ENCODE peak calls at places on chromosome 6, in four cellular contexts. One of them, this sample, is unnamed. For H3K4me1, the result is how much of the 10 kb centered on the place peaks cover.

GRCh38 chr6:154709621-154710020 is 23.6 kb upstream of the SCAF8 start:
- DNase-seq in transverse colon: no peak
- DNase-seq in prostate gland: no peak
- DNase-seq in adrenal gland: no peak
- DNase-seq in this sample: no peak

GRCh38 chr6:144683216-144684070 is 398.3 kb downstream of the UTRN start:
- DNase-seq in transverse colon: no peak
- DNase-seq in adrenal gland: no peak
- DNase-seq in prostate gland: no peak
- DNase-seq in this sample: no peak

GRCh38 chr6:2839982-2840793 is 1.5 kb downstream of the SERPINB1 start:
- DNase-seq in prostate gland: no peak
- DNase-seq in adrenal gland: no peak
- DNase-seq in transverse colon: no peak
- DNase-seq in this sample: no peak

GRCh38 chr6:4804095-4804494 is 27.9 kb downstream of the CDYL start:
- DNase-seq in prostate gland: no peak
- DNase-seq in adrenal gland: no peak
- DNase-seq in transverse colon: peak
- DNase-seq in this sample: peak

GRCh38 chr6:100078509-100078908 is 84.5 kb upstream of the MCHR2 start:
- DNase-seq in transverse colon: no peak
- DNase-seq in prostate gland: no peak
- DNase-seq in adrenal gland: no peak
- DNase-seq in this sample: peak

GRCh38 chr6:142357879-142358278 is 56.1 kb downstream of the ADGRG6 start:
- DNase-seq in adrenal gland: no peak
- DNase-seq in prostate gland: no peak
- DNase-seq in transverse colon: no peak
- DNase-seq in this sample: no peak

GRCh38 chr6:124928831-124929230 is 33.4 kb upstream of the RNF217 start:
- DNase-seq in transverse colon: no peak
- DNase-seq in adrenal gland: no peak
- DNase-seq in prostate gland: no peak
- DNase-seq in this sample: no peak

GRCh38 chr6:111784423-111784822 is 88.8 kb downstream of the FYN start:
- DNase-seq in prostate gland: no peak
- DNase-seq in transverse colon: no peak
- DNase-seq in adrenal gland: no peak
- DNase-seq in this sample: no peak

GRCh38 chr6:110140650-110141049 is 38.8 kb downstream of the WASF1 start:
- DNase-seq in transverse colon: no peak
- DNase-seq in prostate gland: no peak
- DNase-seq in adrenal gland: no peak
- DNase-seq in this sample: no peak

GRCh38 chr6:87164506-87164905 is 9.1 kb downstream of the ZNF292 start:
- DNase-seq in prostate gland: no peak
- DNase-seq in transverse colon: no peak
- DNase-seq in adrenal gland: no peak
- DNase-seq in this sample: no peak

GRCh38 chr6:129730477-129731165 is 20.6 kb upstream of the ARHGAP18 start:
- DNase-seq in transverse colon: no peak
- DNase-seq in adrenal gland: no peak
- DNase-seq in prostate gland: peak
- DNase-seq in this sample: peak

GRCh38 chr6:8245736-8246135 is 143.4 kb upstream of the EEF1E1 start:
- DNase-seq in adrenal gland: no peak
- DNase-seq in prostate gland: no peak
- DNase-seq in transverse colon: no peak
- DNase-seq in this sample: no peak

GRCh38 chr6:124535746-124536145 is 426.5 kb upstream of the RNF217 start:
- DNase-seq in prostate gland: no peak
- DNase-seq in adrenal gland: peak
- DNase-seq in transverse colon: no peak
- DNase-seq in this sample: no peak

GRCh38 chr6:76776876-76777275 is 686.4 kb downstream of the HTR1B start:
- DNase-seq in adrenal gland: no peak
- DNase-seq in prostate gland: no peak
- DNase-seq in transverse colon: no peak
- DNase-seq in this sample: no peak

GRCh38 chr6:140546640-140547039 is 1172.2 kb upstream of the CITED2 start:
- DNase-seq in adrenal gland: no peak
- DNase-seq in prostate gland: no peak
- DNase-seq in transverse colon: no peak
- DNase-seq in this sample: no peak

GRCh38 chr6:69875715-69876114 is 9.4 kb downstream of the COL19A1 start:
- DNase-seq in prostate gland: no peak
- DNase-seq in transverse colon: no peak
- DNase-seq in adrenal gland: no peak
- DNase-seq in this sample: no peak

GRCh38 chr6:17096657-17097056 is 5.2 kb upstream of the STMND1 start:
- DNase-seq in prostate gland: no peak
- DNase-seq in adrenal gland: no peak
- DNase-seq in transverse colon: no peak
- DNase-seq in this sample: no peak

GRCh38 chr6:27650620-27651370 is 177.9 kb upstream of the ZNF184 start:
- DNase-seq in transverse colon: no peak
- DNase-seq in prostate gland: no peak
- DNase-seq in adrenal gland: no peak
- DNase-seq in this sample: peak

GRCh38 chr6:15879372-15880261 is 216.8 kb upstream of the DTNBP1 start:
- DNase-seq in transverse colon: peak
- DNase-seq in adrenal gland: peak
- DNase-seq in prostate gland: no peak
- DNase-seq in this sample: no peak

GRCh38 chr6:27503436-27504030 is 30.6 kb upstream of the ZNF184 start:
- DNase-seq in adrenal gland: peak
- DNase-seq in transverse colon: peak
- DNase-seq in prostate gland: peak
- DNase-seq in this sample: peak

GRCh38 chr6:33018904-33019303 is 9.5 kb upstream of the HLA-DOA start:
- DNase-seq in adrenal gland: peak
- DNase-seq in transverse colon: peak
- DNase-seq in prostate gland: peak
- DNase-seq in this sample: no peak

GRCh38 chr6:108133594-108134179 is 32.1 kb upstream of the NR2E1 start:
- DNase-seq in transverse colon: peak
- DNase-seq in prostate gland: peak
- DNase-seq in adrenal gland: peak
- DNase-seq in this sample: peak

GRCh38 chr6:33912177-33912576 is 108.4 kb upstream of the MLN start:
- DNase-seq in transverse colon: no peak
- DNase-seq in adrenal gland: no peak
- DNase-seq in prostate gland: no peak
- DNase-seq in this sample: no peak

GRCh38 chr6:128271011-128271410 is 249.4 kb downstream of the PTPRK start:
- DNase-seq in transverse colon: no peak
- DNase-seq in adrenal gland: no peak
- DNase-seq in prostate gland: no peak
- DNase-seq in this sample: no peak

GRCh38 chr6:37279366-37280134 is 21.6 kb upstream of the TMEM217 start:
- DNase-seq in prostate gland: no peak
- DNase-seq in transverse colon: no peak
- DNase-seq in adrenal gland: no peak
- DNase-seq in this sample: no peak

GRCh38 chr6:83824388-83824801 is 28.8 kb upstream of the RIPPLY2 start:
- DNase-seq in adrenal gland: no peak
- DNase-seq in prostate gland: no peak
- DNase-seq in transverse colon: no peak
- DNase-seq in this sample: no peak

GRCh38 chr6:111888928-111889696 is 15.9 kb upstream of the FYN start:
- DNase-seq in adrenal gland: no peak
- DNase-seq in transverse colon: no peak
- DNase-seq in prostate gland: no peak
- DNase-seq in this sample: peak

GRCh38 chr6:85669735-85670194 is 27.1 kb upstream of the SYNCRIP start:
- DNase-seq in transverse colon: no peak
- DNase-seq in adrenal gland: no peak
- DNase-seq in prostate gland: no peak
- DNase-seq in this sample: peak

GRCh38 chr6:148760568-148761531 is 14.0 kb downstream of the UST start:
- DNase-seq in transverse colon: peak
- DNase-seq in prostate gland: peak
- DNase-seq in adrenal gland: peak
- DNase-seq in this sample: peak

GRCh38 chr6:161265975-161266374 is 7.9 kb downstream of the AGPAT4 start:
- DNase-seq in transverse colon: no peak
- DNase-seq in adrenal gland: no peak
- DNase-seq in prostate gland: no peak
- DNase-seq in this sample: no peak

GRCh38 chr6:87182321-87182720 is 27.0 kb downstream of the ZNF292 start:
- DNase-seq in transverse colon: no peak
- DNase-seq in adrenal gland: no peak
- DNase-seq in prostate gland: no peak
- DNase-seq in this sample: no peak

GRCh38 chr6:28794175-28795002 is 129.4 kb downstream of the TRIM27 start:
- DNase-seq in prostate gland: no peak
- DNase-seq in adrenal gland: no peak
- DNase-seq in transverse colon: no peak
- DNase-seq in this sample: peak

GRCh38 chr6:159360306-159360705 is 191.1 kb downstream of the FNDC1 start:
- DNase-seq in prostate gland: no peak
- DNase-seq in adrenal gland: no peak
- DNase-seq in transverse colon: no peak
- DNase-seq in this sample: no peak

GRCh38 chr6:2999005-2999620 is 581 bp upstream of the NQO2 start:
- DNase-seq in adrenal gland: peak
- DNase-seq in transverse colon: peak
- DNase-seq in prostate gland: no peak
- DNase-seq in this sample: no peak

GRCh38 chr6:31175961-31176360 is 5.5 kb upstream of the POU5F1 start:
- DNase-seq in transverse colon: no peak
- DNase-seq in adrenal gland: no peak
- DNase-seq in prostate gland: no peak
- DNase-seq in this sample: peak

GRCh38 chr6:107692351-107692750 is 131.8 kb downstream of the SCML4 start:
- DNase-seq in prostate gland: no peak
- DNase-seq in transverse colon: no peak
- DNase-seq in adrenal gland: no peak
- DNase-seq in this sample: no peak

GRCh38 chr6:113649916-113650609 is 207.1 kb upstream of the MARCKS start:
- DNase-seq in transverse colon: no peak
- DNase-seq in adrenal gland: no peak
- DNase-seq in prostate gland: no peak
- DNase-seq in this sample: no peak

GRCh38 chr6:40555092-40555491 is 32.1 kb downstream of the LRFN2 start:
- DNase-seq in transverse colon: no peak
- DNase-seq in adrenal gland: no peak
- DNase-seq in prostate gland: no peak
- DNase-seq in this sample: no peak

GRCh38 chr6:10529231-10529801 is 8.2 kb downstream of the GCNT2 start:
- DNase-seq in transverse colon: no peak
- DNase-seq in adrenal gland: no peak
- DNase-seq in prostate gland: peak
- DNase-seq in this sample: no peak
- H3K4me1 ChIP-seq in transverse colon: under half
- H3K4me1 ChIP-seq in adrenal gland: under half
- H3K4me1 ChIP-seq in prostate gland: under half
- H3K4me1 ChIP-seq in this sample: under half

DNA sequence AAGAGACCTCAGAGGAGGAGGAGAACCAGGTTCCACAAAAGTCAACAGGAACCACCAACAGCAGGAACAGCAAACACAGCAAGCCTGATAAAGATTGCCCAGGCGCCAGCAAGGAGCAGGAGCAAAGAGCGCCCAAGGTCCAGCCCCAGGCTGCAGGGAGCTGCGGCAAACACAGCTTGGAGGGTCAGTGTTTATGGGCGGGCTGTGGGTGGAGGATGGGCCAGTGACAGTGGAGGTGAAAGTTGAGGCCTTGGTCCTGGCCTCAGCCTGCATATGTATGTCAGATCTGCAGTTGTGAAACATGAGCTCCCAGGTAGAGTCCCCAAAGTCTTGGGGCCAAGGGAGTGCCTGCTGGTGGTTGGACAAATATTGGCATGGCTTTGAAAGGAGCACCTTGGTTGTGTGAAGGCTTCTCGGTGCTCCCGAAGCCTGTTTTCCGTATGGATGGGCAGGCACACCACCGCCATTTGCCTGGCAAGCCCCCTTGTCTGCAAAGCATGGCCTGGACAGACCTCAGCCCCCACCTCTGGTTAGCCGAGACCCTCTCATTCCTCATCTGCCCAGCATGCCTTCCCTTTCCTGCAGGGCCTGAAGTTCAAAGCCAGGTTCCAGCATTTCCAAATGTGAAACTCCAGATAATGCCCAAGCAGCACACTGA is 2.0 kb upstream of the CAPN11 start:
- DNase-seq in adrenal gland: no peak
- DNase-seq in prostate gland: peak
- DNase-seq in transverse colon: no peak
- DNase-seq in this sample: peak
- H3K4me1 ChIP-seq in adrenal gland: under half
- H3K4me1 ChIP-seq in prostate gland: under half
- H3K4me1 ChIP-seq in transverse colon: under half
- H3K4me1 ChIP-seq in this sample: under half

GRCh38 chr6:119344306-119344705 is 5.3 kb downstream of the MAN1A1 start:
- DNase-seq in transverse colon: peak
- DNase-seq in prostate gland: no peak
- DNase-seq in adrenal gland: no peak
- DNase-seq in this sample: no peak

GRCh38 chr6:119346914-119347313 is 2.6 kb downstream of the MAN1A1 start:
- DNase-seq in adrenal gland: no peak
- DNase-seq in prostate gland: no peak
- DNase-seq in transverse colon: no peak
- DNase-seq in this sample: no peak

GRCh38 chr6:119343573-119344146 is 5.9 kb downstream of the MAN1A1 start:
- DNase-seq in prostate gland: no peak
- DNase-seq in adrenal gland: no peak
- DNase-seq in transverse colon: no peak
- DNase-seq in this sample: no peak

GRCh38 chr6:119346450-119346849 is 3.1 kb downstream of the MAN1A1 start:
- DNase-seq in prostate gland: no peak
- DNase-seq in adrenal gland: no peak
- DNase-seq in transverse colon: no peak
- DNase-seq in this sample: no peak

GRCh38 chr6:119345114-119345513 is 4.4 kb downstream of the MAN1A1 start:
- DNase-seq in prostate gland: no peak
- DNase-seq in adrenal gland: no peak
- DNase-seq in transverse colon: no peak
- DNase-seq in this sample: no peak
- H3K4me1 ChIP-seq in prostate gland: under half
- H3K4me1 ChIP-seq in adrenal gland: half or more
- H3K4me1 ChIP-seq in transverse colon: under half
- H3K4me1 ChIP-seq in this sample: under half

DNA sequence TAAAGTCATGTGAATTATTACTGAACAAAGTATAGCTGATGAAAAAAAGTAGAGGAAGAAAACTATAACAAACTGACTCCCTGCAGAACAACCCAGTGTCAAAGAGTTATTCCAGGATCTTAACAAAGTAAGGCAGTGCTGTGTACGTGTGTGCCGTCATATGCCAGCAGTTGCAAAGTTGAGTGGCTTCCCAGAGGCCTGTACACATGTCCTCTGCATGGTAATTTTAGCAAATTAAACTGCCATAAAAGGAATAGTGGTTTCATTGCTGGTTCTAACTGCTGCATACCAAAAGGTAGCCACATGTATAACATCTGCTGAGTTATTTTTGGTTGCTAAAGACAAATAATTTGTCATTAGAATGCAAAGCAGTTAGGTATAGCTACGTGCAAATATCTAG is 44.8 kb downstream of the RIPOR2 start:
- DNase-seq in prostate gland: no peak
- DNase-seq in transverse colon: no peak
- DNase-seq in adrenal gland: no peak
- DNase-seq in this sample: no peak
- H3K4me1 ChIP-seq in prostate gland: under half
- H3K4me1 ChIP-seq in transverse colon: under half
- H3K4me1 ChIP-seq in adrenal gland: under half
- H3K4me1 ChIP-seq in this sample: under half